ENCODE peak calls at places on chromosomes 7 and 10, in nine cellular contexts. One of them, this sample, is unnamed.

GRCh38 chr10:43452356-43452914 is 15.5 kb downstream of the ZNF487 start:
- DNase-seq in body of pancreas: no peak
- DNase-seq in astrocyte: no peak
- DNase-seq in dorsolateral prefrontal cortex: no peak
- DNase-seq in sigmoid colon: no peak
- DNase-seq in heart left ventricle: no peak
- DNase-seq in stomach: no peak
- DNase-seq in cardiac fibroblast: no peak
- DNase-seq in heart right ventricle: no peak
- DNase-seq in this sample: no peak

GRCh38 chr7:42956062-42956461 is 23.9 kb downstream of the MRPL32 start:
- DNase-seq in body of pancreas: no peak
- DNase-seq in astrocyte: no peak
- DNase-seq in dorsolateral prefrontal cortex: no peak
- DNase-seq in sigmoid colon: no peak
- DNase-seq in heart left ventricle: no peak
- DNase-seq in stomach: no peak
- DNase-seq in cardiac fibroblast: no peak
- DNase-seq in heart right ventricle: no peak
- DNase-seq in this sample: no peak

GRCh38 chr7:22137466-22137865 is 191.8 kb upstream of the CDCA7L start:
- DNase-seq in body of pancreas: no peak
- DNase-seq in astrocyte: peak
- DNase-seq in dorsolateral prefrontal cortex: no peak
- DNase-seq in sigmoid colon: no peak
- DNase-seq in heart left ventricle: no peak
- DNase-seq in stomach: no peak
- DNase-seq in cardiac fibroblast: peak
- DNase-seq in heart right ventricle: no peak
- DNase-seq in this sample: no peak

GRCh38 chr10:112712536-112712935 is 237.5 kb upstream of the TCF7L2 start:
- DNase-seq in body of pancreas: no peak
- DNase-seq in astrocyte: no peak
- DNase-seq in dorsolateral prefrontal cortex: no peak
- DNase-seq in sigmoid colon: no peak
- DNase-seq in heart left ventricle: no peak
- DNase-seq in stomach: no peak
- DNase-seq in cardiac fibroblast: no peak
- DNase-seq in heart right ventricle: no peak
- DNase-seq in this sample: no peak

GRCh38 chr10:65365878-65366277 is 1560.0 kb upstream of the LRRTM3 start:
- DNase-seq in body of pancreas: no peak
- DNase-seq in astrocyte: no peak
- DNase-seq in dorsolateral prefrontal cortex: no peak
- DNase-seq in sigmoid colon: no peak
- DNase-seq in heart left ventricle: no peak
- DNase-seq in stomach: no peak
- DNase-seq in cardiac fibroblast: no peak
- DNase-seq in heart right ventricle: no peak
- DNase-seq in this sample: no peak

GRCh38 chr7:27532256-27532783 is 130.4 kb downstream of the HIBADH start:
- DNase-seq in body of pancreas: no peak
- DNase-seq in astrocyte: peak
- DNase-seq in dorsolateral prefrontal cortex: no peak
- DNase-seq in sigmoid colon: no peak
- DNase-seq in heart left ventricle: no peak
- DNase-seq in stomach: no peak
- DNase-seq in cardiac fibroblast: peak
- DNase-seq in heart right ventricle: no peak
- DNase-seq in this sample: no peak

GRCh38 chr7:144812379-144813283 is 23.2 kb downstream of the TPK1 start:
- DNase-seq in body of pancreas: no peak
- DNase-seq in astrocyte: no peak
- DNase-seq in dorsolateral prefrontal cortex: no peak
- DNase-seq in sigmoid colon: no peak
- DNase-seq in heart left ventricle: no peak
- DNase-seq in stomach: no peak
- DNase-seq in cardiac fibroblast: no peak
- DNase-seq in heart right ventricle: no peak
- DNase-seq in this sample: peak

GRCh38 chr7:50330701-50331100 is 26.2 kb downstream of the IKZF1 start:
- DNase-seq in body of pancreas: no peak
- DNase-seq in astrocyte: no peak
- DNase-seq in dorsolateral prefrontal cortex: no peak
- DNase-seq in sigmoid colon: no peak
- DNase-seq in heart left ventricle: no peak
- DNase-seq in stomach: no peak
- DNase-seq in cardiac fibroblast: no peak
- DNase-seq in heart right ventricle: no peak
- DNase-seq in this sample: no peak

GRCh38 chr10:7856685-7857084 is 38.4 kb downstream of the TAF3 start:
- DNase-seq in body of pancreas: no peak
- DNase-seq in astrocyte: no peak
- DNase-seq in dorsolateral prefrontal cortex: no peak
- DNase-seq in sigmoid colon: no peak
- DNase-seq in heart left ventricle: no peak
- DNase-seq in stomach: no peak
- DNase-seq in cardiac fibroblast: no peak
- DNase-seq in heart right ventricle: no peak
- DNase-seq in this sample: no peak

GRCh38 chr7:146660839-146661238 is 544.2 kb downstream of the CNTNAP2 start:
- DNase-seq in body of pancreas: no peak
- DNase-seq in astrocyte: no peak
- DNase-seq in dorsolateral prefrontal cortex: no peak
- DNase-seq in sigmoid colon: no peak
- DNase-seq in heart left ventricle: no peak
- DNase-seq in stomach: no peak
- DNase-seq in cardiac fibroblast: no peak
- DNase-seq in heart right ventricle: no peak
- DNase-seq in this sample: no peak

GRCh38 chr10:3668961-3669330 is 116.1 kb downstream of the KLF6 start:
- DNase-seq in body of pancreas: no peak
- DNase-seq in astrocyte: no peak
- DNase-seq in dorsolateral prefrontal cortex: no peak
- DNase-seq in sigmoid colon: no peak
- DNase-seq in heart left ventricle: no peak
- DNase-seq in stomach: no peak
- DNase-seq in cardiac fibroblast: no peak
- DNase-seq in heart right ventricle: no peak
- DNase-seq in this sample: no peak

GRCh38 chr10:87544750-87545149 is 40.1 kb downstream of the MINPP1 start:
- DNase-seq in body of pancreas: no peak
- DNase-seq in astrocyte: peak
- DNase-seq in dorsolateral prefrontal cortex: no peak
- DNase-seq in sigmoid colon: no peak
- DNase-seq in heart left ventricle: no peak
- DNase-seq in stomach: no peak
- DNase-seq in cardiac fibroblast: peak
- DNase-seq in heart right ventricle: no peak
- DNase-seq in this sample: no peak

GRCh38 chr10:17201165-17202013 is at the start of gene TRDMT1:
- DNase-seq in body of pancreas: peak
- DNase-seq in astrocyte: peak
- DNase-seq in dorsolateral prefrontal cortex: peak
- DNase-seq in sigmoid colon: peak
- DNase-seq in heart left ventricle: peak
- DNase-seq in stomach: peak
- DNase-seq in cardiac fibroblast: peak
- DNase-seq in heart right ventricle: peak
- DNase-seq in this sample: peak
- TF ChIP-seq CTCF in body of pancreas: no peak
- TF ChIP-seq CTCF in astrocyte: no peak
- TF ChIP-seq CTCF in dorsolateral prefrontal cortex: peak
- TF ChIP-seq CTCF in sigmoid colon: no peak
- TF ChIP-seq CTCF in heart left ventricle: no peak
- TF ChIP-seq CTCF in stomach: no peak
- TF ChIP-seq CTCF in cardiac fibroblast: no peak
- TF ChIP-seq CTCF in heart right ventricle: no peak
- TF ChIP-seq CTCF in this sample: no peak

DNA sequence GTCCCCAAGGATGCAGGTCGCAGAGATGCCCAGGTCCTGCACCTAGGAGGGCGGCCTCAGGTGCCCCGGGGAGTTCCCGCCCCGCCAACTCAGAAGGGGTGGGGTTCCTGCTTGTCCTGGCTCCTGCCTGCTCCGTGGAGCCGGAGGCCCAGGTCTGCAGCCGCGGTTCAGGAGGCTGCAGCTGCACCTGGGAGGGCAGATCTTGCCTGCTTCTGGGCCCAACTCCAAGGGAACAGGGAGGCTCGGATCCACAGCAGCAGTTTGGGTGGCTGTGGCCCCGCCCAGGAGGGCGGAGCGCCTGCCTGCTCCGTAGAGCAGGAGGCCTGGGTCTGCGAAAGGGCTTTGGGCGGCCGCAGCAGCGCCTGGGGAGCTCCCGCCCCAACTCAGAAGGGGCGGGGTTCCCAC is 108.2 kb upstream of the EGR2 start:
- DNase-seq in body of pancreas: peak
- DNase-seq in astrocyte: no peak
- DNase-seq in dorsolateral prefrontal cortex: no peak
- DNase-seq in sigmoid colon: no peak
- DNase-seq in heart left ventricle: no peak
- DNase-seq in stomach: no peak
- DNase-seq in cardiac fibroblast: no peak
- DNase-seq in heart right ventricle: no peak
- DNase-seq in this sample: no peak
- H3K4me3 ChIP-seq in body of pancreas: no peak
- H3K4me3 ChIP-seq in astrocyte: no peak
- H3K4me3 ChIP-seq in dorsolateral prefrontal cortex: no peak
- H3K4me3 ChIP-seq in sigmoid colon: no peak
- H3K4me3 ChIP-seq in heart left ventricle: no peak
- H3K4me3 ChIP-seq in stomach: no peak
- H3K4me3 ChIP-seq in cardiac fibroblast: no peak
- H3K4me3 ChIP-seq in heart right ventricle: no peak
- H3K4me3 ChIP-seq in this sample: no peak

GRCh38 chr7:131071786-131072504 is 255.7 kb upstream of the MKLN1 start:
- DNase-seq in body of pancreas: peak
- DNase-seq in astrocyte: peak
- DNase-seq in dorsolateral prefrontal cortex: peak
- DNase-seq in sigmoid colon: no peak
- DNase-seq in heart left ventricle: no peak
- DNase-seq in stomach: peak
- DNase-seq in cardiac fibroblast: peak
- DNase-seq in heart right ventricle: no peak
- DNase-seq in this sample: peak
- TF ChIP-seq CTCF in body of pancreas: peak
- TF ChIP-seq CTCF in astrocyte: peak
- TF ChIP-seq CTCF in dorsolateral prefrontal cortex: peak
- TF ChIP-seq CTCF in sigmoid colon: no peak
- TF ChIP-seq CTCF in heart left ventricle: peak
- TF ChIP-seq CTCF in stomach: no peak
- TF ChIP-seq CTCF in cardiac fibroblast: peak
- TF ChIP-seq CTCF in heart right ventricle: peak
- TF ChIP-seq CTCF in this sample: peak

GRCh38 chr10:35270100-35270499 is 66.2 kb upstream of the CCNY start:
- DNase-seq in body of pancreas: no peak
- DNase-seq in astrocyte: no peak
- DNase-seq in dorsolateral prefrontal cortex: no peak
- DNase-seq in sigmoid colon: no peak
- DNase-seq in heart left ventricle: no peak
- DNase-seq in stomach: no peak
- DNase-seq in cardiac fibroblast: no peak
- DNase-seq in heart right ventricle: no peak
- DNase-seq in this sample: peak

GRCh38 chr10:35268323-35268722 is 68.0 kb upstream of the CCNY start:
- DNase-seq in body of pancreas: no peak
- DNase-seq in astrocyte: no peak
- DNase-seq in dorsolateral prefrontal cortex: no peak
- DNase-seq in sigmoid colon: no peak
- DNase-seq in heart left ventricle: no peak
- DNase-seq in stomach: no peak
- DNase-seq in cardiac fibroblast: no peak
- DNase-seq in heart right ventricle: no peak
- DNase-seq in this sample: peak

GRCh38 chr10:35274511-35275060 is 61.7 kb upstream of the CCNY start:
- DNase-seq in body of pancreas: no peak
- DNase-seq in astrocyte: no peak
- DNase-seq in dorsolateral prefrontal cortex: no peak
- DNase-seq in sigmoid colon: no peak
- DNase-seq in heart left ventricle: no peak
- DNase-seq in stomach: no peak
- DNase-seq in cardiac fibroblast: no peak
- DNase-seq in heart right ventricle: no peak
- DNase-seq in this sample: no peak

GRCh38 chr10:35268791-35269257 is 67.5 kb upstream of the CCNY start:
- DNase-seq in body of pancreas: no peak
- DNase-seq in astrocyte: peak
- DNase-seq in dorsolateral prefrontal cortex: no peak
- DNase-seq in sigmoid colon: no peak
- DNase-seq in heart left ventricle: no peak
- DNase-seq in stomach: no peak
- DNase-seq in cardiac fibroblast: no peak
- DNase-seq in heart right ventricle: no peak
- DNase-seq in this sample: peak

DNA sequence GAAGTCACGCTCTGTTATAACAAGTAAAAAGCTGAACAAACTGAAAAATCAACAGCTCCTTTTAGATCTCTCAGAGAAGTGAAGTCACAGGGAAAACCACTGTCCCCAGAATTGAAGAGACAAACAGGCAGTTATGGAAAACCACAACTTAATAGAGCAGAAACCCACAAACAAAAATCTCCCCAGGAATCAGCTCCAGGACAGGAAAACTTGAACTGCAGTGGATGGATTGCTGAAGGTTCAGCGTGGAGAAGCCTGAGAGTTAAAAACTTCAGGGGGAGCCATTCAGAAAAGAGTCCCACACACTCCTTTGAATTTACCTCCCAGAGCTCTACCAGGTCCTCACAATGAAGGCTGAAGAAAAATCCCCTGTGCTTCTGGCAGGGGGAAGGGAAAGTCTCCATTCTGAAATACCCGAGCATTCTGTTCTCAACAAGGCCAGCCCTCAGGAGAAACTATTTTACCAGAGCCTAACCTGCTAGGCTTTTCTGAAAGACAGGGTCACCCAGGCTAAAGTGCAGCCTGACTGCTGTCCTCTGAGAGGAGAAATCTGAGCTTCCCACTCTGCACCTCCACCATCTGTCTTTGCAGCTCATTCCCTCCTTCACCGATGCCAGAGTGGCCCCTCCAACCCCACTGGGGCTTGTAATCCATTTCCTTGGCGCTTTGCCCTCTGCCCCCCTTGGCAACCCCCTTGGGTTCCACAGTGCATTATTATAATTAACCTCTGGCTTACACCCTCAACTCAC is 65.0 kb upstream of the CCNY start:
- DNase-seq in body of pancreas: no peak
- DNase-seq in astrocyte: peak
- DNase-seq in dorsolateral prefrontal cortex: no peak
- DNase-seq in sigmoid colon: no peak
- DNase-seq in heart left ventricle: no peak
- DNase-seq in stomach: no peak
- DNase-seq in cardiac fibroblast: no peak
- DNase-seq in heart right ventricle: no peak
- DNase-seq in this sample: peak
- H3K4me3 ChIP-seq in body of pancreas: no peak
- H3K4me3 ChIP-seq in astrocyte: no peak
- H3K4me3 ChIP-seq in dorsolateral prefrontal cortex: no peak
- H3K4me3 ChIP-seq in sigmoid colon: no peak
- H3K4me3 ChIP-seq in heart left ventricle: no peak
- H3K4me3 ChIP-seq in stomach: no peak
- H3K4me3 ChIP-seq in cardiac fibroblast: no peak
- H3K4me3 ChIP-seq in heart right ventricle: no peak
- H3K4me3 ChIP-seq in this sample: no peak